ENCODE peak calls at places on chromosomes 4 and X, in seven cellular contexts. One of them, this sample, is unnamed.

GRCh38 chr4:2805712-2806391 is 13.0 kb downstream of the SH3BP2 start:
- DNase-seq in IMR-90: no peak
- DNase-seq in neuronal stem cell: no peak
- DNase-seq in H9: no peak
- DNase-seq in mesenchymal stem cell: no peak
- DNase-seq in mesendoderm: no peak
- DNase-seq in H1: no peak
- DNase-seq in this sample: no peak

GRCh38 chr4:75629239-75629638 is 1.1 kb downstream of the CDKL2 start:
- DNase-seq in H9: no peak
- DNase-seq in neuronal stem cell: no peak
- DNase-seq in IMR-90: no peak
- DNase-seq in mesendoderm: no peak
- DNase-seq in mesenchymal stem cell: no peak
- DNase-seq in H1: no peak
- DNase-seq in this sample: no peak

GRCh38 chr4:67871867-67872266 is 11.9 kb downstream of the TMPRSS11D start:
- DNase-seq in H9: no peak
- DNase-seq in H1: no peak
- DNase-seq in mesendoderm: peak
- DNase-seq in neuronal stem cell: no peak
- DNase-seq in IMR-90: peak
- DNase-seq in mesenchymal stem cell: peak
- DNase-seq in this sample: peak

GRCh38 chrX:140342410-140342809 is 162.5 kb downstream of the SOX3 start:
- DNase-seq in mesendoderm: no peak
- DNase-seq in neuronal stem cell: no peak
- DNase-seq in H1: no peak
- DNase-seq in mesenchymal stem cell: no peak
- DNase-seq in IMR-90: no peak
- DNase-seq in H9: peak
- DNase-seq in this sample: no peak

GRCh38 chr4:55216871-55217635 is 91.7 kb upstream of the KDR start:
- DNase-seq in mesenchymal stem cell: peak
- DNase-seq in mesendoderm: no peak
- DNase-seq in H1: no peak
- DNase-seq in IMR-90: no peak
- DNase-seq in neuronal stem cell: no peak
- DNase-seq in H9: no peak
- DNase-seq in this sample: no peak

GRCh38 chrX:68795741-68796140 is 33.1 kb upstream of the EFNB1 start:
- DNase-seq in mesendoderm: no peak
- DNase-seq in IMR-90: no peak
- DNase-seq in H1: no peak
- DNase-seq in mesenchymal stem cell: no peak
- DNase-seq in neuronal stem cell: no peak
- DNase-seq in H9: no peak
- DNase-seq in this sample: no peak

GRCh38 chr4:152807294-152807829 is 27.6 kb downstream of the ARFIP1 start:
- DNase-seq in H9: no peak
- DNase-seq in mesendoderm: no peak
- DNase-seq in neuronal stem cell: no peak
- DNase-seq in mesenchymal stem cell: peak
- DNase-seq in IMR-90: peak
- DNase-seq in H1: no peak
- DNase-seq in this sample: no peak

GRCh38 chrX:24343719-24344118 is 16.7 kb upstream of the SUPT20HL1 start:
- DNase-seq in neuronal stem cell: no peak
- DNase-seq in IMR-90: no peak
- DNase-seq in mesenchymal stem cell: no peak
- DNase-seq in mesendoderm: no peak
- DNase-seq in H1: no peak
- DNase-seq in H9: no peak
- DNase-seq in this sample: no peak

DNA sequence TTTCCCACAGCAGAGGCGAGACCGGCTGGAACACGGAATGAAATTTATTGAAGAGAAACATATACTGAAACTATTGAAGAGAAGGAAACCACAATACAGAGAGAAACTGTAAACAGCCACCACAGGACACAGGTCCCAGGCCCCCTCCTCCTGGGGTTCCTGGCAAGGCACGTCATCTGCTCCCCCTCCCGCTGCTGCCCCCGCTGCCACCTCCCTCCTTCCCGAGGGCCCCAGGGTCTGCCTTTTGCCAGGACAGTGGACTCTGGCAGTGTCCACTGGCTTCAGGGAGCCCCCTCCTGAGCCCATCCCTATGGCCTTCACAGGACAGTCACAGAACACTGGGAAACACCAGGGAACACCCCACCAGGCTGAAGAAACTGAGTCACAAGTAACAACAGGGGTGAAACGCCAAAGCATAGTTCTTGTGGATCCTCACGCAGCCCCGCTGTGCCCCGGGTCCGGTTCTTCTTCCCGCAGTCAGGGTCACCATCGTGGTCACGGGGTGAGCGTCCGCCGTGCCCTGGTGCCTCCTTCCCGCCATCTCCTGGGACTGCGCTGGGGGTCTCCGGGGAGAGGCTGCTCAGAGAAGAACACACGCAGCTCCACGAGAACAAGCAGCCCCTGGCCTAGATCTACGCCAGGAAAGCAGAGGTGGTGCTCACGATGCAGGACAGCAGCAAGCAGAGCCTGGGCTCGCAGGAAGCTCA is 5.4 kb downstream of the PNMA6E start:
- DNase-seq in mesendoderm: no peak
- DNase-seq in H9: no peak
- DNase-seq in mesenchymal stem cell: no peak
- DNase-seq in IMR-90: no peak
- DNase-seq in H1: no peak
- DNase-seq in neuronal stem cell: no peak
- DNase-seq in this sample: no peak
- H3K23ac ChIP-seq in mesendoderm: no peak
- H3K23ac ChIP-seq in H9: no peak
- H3K23ac ChIP-seq in mesenchymal stem cell: no peak
- H3K23ac ChIP-seq in IMR-90: no peak
- H3K23ac ChIP-seq in H1: no peak
- H3K23ac ChIP-seq in neuronal stem cell: no peak
- H3K23ac ChIP-seq in this sample: no peak

GRCh38 chr4:42159271-42160001 is 7.0 kb upstream of the BEND4 start:
- DNase-seq in IMR-90: no peak
- DNase-seq in neuronal stem cell: no peak
- DNase-seq in mesendoderm: no peak
- DNase-seq in H1: no peak
- DNase-seq in H9: no peak
- DNase-seq in mesenchymal stem cell: no peak
- DNase-seq in this sample: no peak
- H2AK5ac ChIP-seq in IMR-90: no peak
- H2AK5ac ChIP-seq in neuronal stem cell: no peak
- H2AK5ac ChIP-seq in mesendoderm: no peak
- H2AK5ac ChIP-seq in H1: no peak
- H2AK5ac ChIP-seq in H9: no peak
- H2AK5ac ChIP-seq in mesenchymal stem cell: no peak
- H2AK5ac ChIP-seq in this sample: no peak

GRCh38 chr4:143329985-143330384 is 6.7 kb upstream of the GAB1 start:
- DNase-seq in neuronal stem cell: no peak
- DNase-seq in mesendoderm: no peak
- DNase-seq in H1: no peak
- DNase-seq in H9: no peak
- DNase-seq in IMR-90: no peak
- DNase-seq in mesenchymal stem cell: no peak
- DNase-seq in this sample: peak
- H3K23ac ChIP-seq in neuronal stem cell: no peak
- H3K23ac ChIP-seq in mesendoderm: no peak
- H3K23ac ChIP-seq in H1: no peak
- H3K23ac ChIP-seq in H9: no peak
- H3K23ac ChIP-seq in IMR-90: no peak
- H3K23ac ChIP-seq in mesenchymal stem cell: no peak
- H3K23ac ChIP-seq in this sample: no peak

DNA sequence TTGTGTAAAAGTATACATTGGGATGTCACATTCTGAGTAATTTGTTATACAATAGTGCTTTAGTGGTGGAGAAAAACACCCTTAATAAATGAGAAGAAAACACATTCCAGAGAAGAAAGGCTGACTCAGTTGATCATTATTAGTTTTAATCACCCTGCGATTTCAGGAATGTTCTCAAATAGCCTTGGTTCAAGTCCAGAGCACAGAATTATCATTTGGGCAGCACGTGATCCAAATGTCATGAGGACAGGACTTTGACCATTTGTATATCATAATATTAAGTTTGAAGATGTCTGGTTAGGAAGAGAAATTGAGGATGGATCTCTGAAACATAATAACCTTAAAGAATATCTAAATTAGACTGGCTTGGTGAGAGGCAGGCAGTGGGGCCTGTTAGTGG is 1434.3 kb upstream of the TENM3 start:
- DNase-seq in mesenchymal stem cell: no peak
- DNase-seq in mesendoderm: no peak
- DNase-seq in neuronal stem cell: no peak
- DNase-seq in IMR-90: no peak
- DNase-seq in H1: no peak
- DNase-seq in H9: no peak
- DNase-seq in this sample: no peak
- H2AK5ac ChIP-seq in mesenchymal stem cell: no peak
- H2AK5ac ChIP-seq in mesendoderm: no peak
- H2AK5ac ChIP-seq in neuronal stem cell: no peak
- H2AK5ac ChIP-seq in IMR-90: no peak
- H2AK5ac ChIP-seq in H1: no peak
- H2AK5ac ChIP-seq in H9: no peak
- H2AK5ac ChIP-seq in this sample: no peak

DNA sequence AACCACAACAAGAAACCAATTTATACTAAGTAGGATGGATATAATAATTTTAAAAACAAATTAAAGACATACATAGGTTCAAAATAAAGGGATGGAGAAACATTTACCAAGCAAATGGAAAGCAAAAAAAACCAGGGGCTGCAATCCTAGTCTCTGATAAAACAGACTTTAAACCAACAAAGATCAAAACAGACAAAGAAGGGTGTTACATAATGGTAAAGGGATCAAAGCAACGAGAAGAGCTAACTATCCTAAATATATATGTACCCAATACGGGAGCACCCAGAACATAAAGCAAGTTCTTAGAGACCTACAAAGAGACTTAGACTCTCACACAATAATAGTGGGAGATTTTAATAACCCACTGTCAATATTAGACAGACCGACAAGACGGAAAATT is 66.6 kb downstream of the ATRX start:
- DNase-seq in mesenchymal stem cell: no peak
- DNase-seq in H1: no peak
- DNase-seq in mesendoderm: no peak
- DNase-seq in neuronal stem cell: no peak
- DNase-seq in IMR-90: no peak
- DNase-seq in H9: no peak
- DNase-seq in this sample: no peak
- H3K23ac ChIP-seq in mesenchymal stem cell: no peak
- H3K23ac ChIP-seq in H1: no peak
- H3K23ac ChIP-seq in mesendoderm: no peak
- H3K23ac ChIP-seq in neuronal stem cell: no peak
- H3K23ac ChIP-seq in IMR-90: no peak
- H3K23ac ChIP-seq in H9: no peak
- H3K23ac ChIP-seq in this sample: no peak

GRCh38 chrX:10174810-10175209 is 18.0 kb downstream of the CLCN4 start:
- DNase-seq in mesenchymal stem cell: peak
- DNase-seq in H9: no peak
- DNase-seq in IMR-90: peak
- DNase-seq in H1: no peak
- DNase-seq in neuronal stem cell: no peak
- DNase-seq in mesendoderm: no peak
- DNase-seq in this sample: no peak

GRCh38 chrX:10173331-10173900 is 16.6 kb downstream of the CLCN4 start:
- DNase-seq in H1: peak
- DNase-seq in mesenchymal stem cell: peak
- DNase-seq in neuronal stem cell: peak
- DNase-seq in IMR-90: peak
- DNase-seq in H9: peak
- DNase-seq in mesendoderm: peak
- DNase-seq in this sample: peak

GRCh38 chrX:10174051-10174450 is 17.3 kb downstream of the CLCN4 start:
- DNase-seq in IMR-90: no peak
- DNase-seq in neuronal stem cell: no peak
- DNase-seq in mesenchymal stem cell: no peak
- DNase-seq in H9: no peak
- DNase-seq in mesendoderm: no peak
- DNase-seq in H1: no peak
- DNase-seq in this sample: no peak

GRCh38 chrX:10171291-10171690 is 14.5 kb downstream of the CLCN4 start:
- DNase-seq in H1: no peak
- DNase-seq in H9: no peak
- DNase-seq in mesenchymal stem cell: no peak
- DNase-seq in IMR-90: no peak
- DNase-seq in neuronal stem cell: no peak
- DNase-seq in mesendoderm: no peak
- DNase-seq in this sample: no peak

GRCh38 chrX:10172867-10173266 is 16.1 kb downstream of the CLCN4 start:
- DNase-seq in H9: no peak
- DNase-seq in mesendoderm: peak
- DNase-seq in IMR-90: peak
- DNase-seq in H1: no peak
- DNase-seq in mesenchymal stem cell: peak
- DNase-seq in neuronal stem cell: peak
- DNase-seq in this sample: peak
- H2AK5ac ChIP-seq in H9: no peak
- H2AK5ac ChIP-seq in mesendoderm: no peak
- H2AK5ac ChIP-seq in IMR-90: no peak
- H2AK5ac ChIP-seq in H1: no peak
- H2AK5ac ChIP-seq in mesenchymal stem cell: no peak
- H2AK5ac ChIP-seq in neuronal stem cell: peak
- H2AK5ac ChIP-seq in this sample: no peak

DNA sequence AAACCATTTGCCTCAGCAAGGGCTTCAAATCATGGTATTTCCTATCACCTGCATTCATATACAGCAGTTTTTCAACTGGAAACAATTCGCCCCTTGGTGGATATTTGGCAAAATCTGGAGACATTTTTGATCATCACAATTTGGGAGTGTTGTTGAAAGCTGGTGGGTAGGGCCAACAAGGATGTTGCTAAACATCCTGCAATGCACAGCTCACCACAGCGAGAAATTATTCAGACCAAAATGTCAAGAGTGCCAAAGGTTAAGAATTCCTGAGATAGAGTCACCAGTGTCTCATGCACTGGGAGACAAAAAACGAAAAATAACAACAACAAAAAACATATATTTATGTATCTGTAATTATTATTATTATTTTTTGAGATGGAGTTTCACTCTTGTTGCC is 435.2 kb upstream of the CTSO start:
- DNase-seq in IMR-90: peak
- DNase-seq in neuronal stem cell: no peak
- DNase-seq in mesendoderm: no peak
- DNase-seq in H1: no peak
- DNase-seq in H9: no peak
- DNase-seq in mesenchymal stem cell: peak
- DNase-seq in this sample: peak
- H3K23ac ChIP-seq in IMR-90: no peak
- H3K23ac ChIP-seq in neuronal stem cell: no peak
- H3K23ac ChIP-seq in mesendoderm: no peak
- H3K23ac ChIP-seq in H1: no peak
- H3K23ac ChIP-seq in H9: no peak
- H3K23ac ChIP-seq in mesenchymal stem cell: no peak
- H3K23ac ChIP-seq in this sample: no peak

This sample was measured in trophoblast cell.